ENCODE peak calls at places on chromosomes 11 and 22, in seven cellular contexts. J is OCI-M1; D is NCI-H1105 treated with DMSO at 0.1 percent for 48 hours; I is progenitor cell of endocrine pancreas; K is GM10248; F is activated CD8-positive, alpha-beta memory T cell treated with anti-CD3 and anti-CD28 coated beads for 4 hours; S is upper lobe of right lung. A is an unnamed sample.

GRCh38 chr22:35629406-35630234 is 12.5 kb upstream of the MB start:
- DNase-seq in K (peak; percentile 69), S (peak; percentile 66), D (no peak), I (no peak), F (peak; percentile 52), J (peak; percentile 73), A (peak; percentile 81)

GRCh38 chr11:122229078-122229477 is 113.1 kb upstream of the BLID start:
- DNase-seq in D (no peak), S (no peak), F (no peak), K (no peak), I (no peak), J (no peak), A (no peak)

GRCh38 chr11:113317297-113317696 is 2.9 kb downstream of the TTC12 start:
- DNase-seq in J (no peak), D (no peak), F (no peak), K (no peak), S (no peak), I (no peak), A (no peak)

GRCh38 chr11:87255589-87255988 is 217.9 kb downstream of the TMEM135 start:
- DNase-seq in D (no peak), K (no peak), F (no peak), S (no peak), I (no peak), J (peak; percentile 64), A (no peak)

GRCh38 chr11:61964941-61965282 is 2.5 kb downstream of the FTH1 start:
- DNase-seq in D (no peak), I (no peak), F (no peak), J (no peak), S (no peak), K (no peak), A (no peak)

GRCh38 chr11:70501026-70501901 is 102.9 kb downstream of the CTTN start:
- DNase-seq in F (no peak), D (no peak), K (no peak), I (no peak), J (no peak), S (peak; percentile 55), A (peak; percentile 36)

GRCh38 chr11:67465190-67465522 is 3.9 kb downstream of the TMEM134 start:
- DNase-seq in I (no peak), J (peak; percentile 40), S (no peak), F (no peak), D (no peak), K (no peak), A (no peak)

GRCh38 chr11:17744151-17744940 is 9.8 kb downstream of the KCNC1 start:
- DNase-seq in S (peak; percentile 34), D (no peak), I (no peak), J (no peak), F (no peak), K (no peak), A (no peak)

GRCh38 chr22:19991645-19992451 is 24.8 kb downstream of the ARVCF start:
- DNase-seq in D (no peak), F (no peak), I (no peak), J (no peak), K (no peak), S (no peak), A (no peak)

GRCh38 chr22:25899566-25899965 is 157.6 kb downstream of the MYO18B start:
- DNase-seq in F (no peak), D (no peak), S (no peak), K (no peak), I (no peak), J (no peak), A (no peak)

GRCh38 chr11:68978931-68979591 is 1.7 kb downstream of the MRGPRD start:
- DNase-seq in I (no peak), K (no peak), D (no peak), J (no peak), F (no peak), S (peak; percentile 61), A (peak; percentile 24)

GRCh38 chr11:69744435-69744834 is 30.7 kb downstream of the FGF4 start:
- DNase-seq in J (no peak), I (no peak), D (no peak), K (no peak), S (no peak), F (no peak), A (no peak)

GRCh38 chr22:24482586-24482985 is 12.5 kb upstream of the UPB1 start:
- DNase-seq in F (no peak), S (no peak), J (peak; percentile 89), I (no peak), D (peak; percentile 38), K (no peak), A (no peak)

GRCh38 chr11:63811522-63811921 is 1.7 kb upstream of the SPINDOC start:
- DNase-seq in K (no peak), D (no peak), F (no peak), S (no peak), J (no peak), I (no peak), A (no peak)

GRCh38 chr11:76706667-76707066 is 36.1 kb upstream of the LRRC32 start:
- DNase-seq in F (no peak), J (no peak), K (no peak), D (peak; percentile 31), S (no peak), I (no peak), A (no peak)

GRCh38 chr11:69836401-69836800 is 17.2 kb upstream of the FGF3 start:
- DNase-seq in F (no peak), J (no peak), K (no peak), D (no peak), I (no peak), S (peak; percentile 35), A (no peak)

GRCh38 chr22:49587421-49587820 is 240.3 kb downstream of the BRD1 start:
- DNase-seq in D (no peak), I (no peak), S (peak; percentile 53), F (no peak), K (no peak), J (no peak), A (no peak)

GRCh38 chr11:92627615-92628201 is 341.7 kb upstream of the MTNR1B start:
- DNase-seq in S (no peak), K (no peak), I (no peak), J (no peak), F (no peak), D (no peak), A (no peak)

GRCh38 chr11:7543302-7543701 is 29.5 kb downstream of the PPFIBP2 start:
- DNase-seq in S (no peak), K (no peak), I (no peak), D (no peak), J (no peak), F (no peak), A (no peak)

GRCh38 chr11:28697920-28698827 is 590.0 kb downstream of the METTL15 start:
- DNase-seq in K (peak; percentile 20), D (peak; percentile 37), F (no peak), I (peak; percentile 54), S (peak; percentile 62), J (peak; percentile 74), A (no peak)

GRCh38 chr11:99068832-99069231 is 48.1 kb downstream of the CNTN5 start:
- DNase-seq in K (no peak), S (no peak), D (no peak), J (peak; percentile 30), F (no peak), I (no peak), A (no peak)

GRCh38 chr11:65663634-65664200 is 1.0 kb upstream of the RELA start:
- DNase-seq in S (peak; percentile 80), D (peak; percentile 11), K (peak; percentile 57), I (no peak), J (peak; percentile 61), F (peak; percentile 25), A (peak; percentile 52)

GRCh38 chr11:5666396-5666780 is 18.5 kb downstream of the TRIM5 start:
- DNase-seq in D (no peak), F (no peak), K (no peak), S (no peak), J (no peak), I (no peak), A (no peak)

GRCh38 chr11:68939583-68940555 is 36.2 kb downstream of the IGHMBP2 start:
- DNase-seq in K (no peak), F (no peak), I (no peak), D (no peak), J (no peak), S (no peak), A (no peak)

GRCh38 chr11:62132689-62133293 is 9.0 kb downstream of the INCENP start:
- DNase-seq in I (no peak), D (no peak), J (no peak), K (no peak), F (no peak), S (no peak), A (no peak)

GRCh38 chr22:36860821-36861659 is at the start of gene NCF4:
- DNase-seq in K (peak; percentile 90), I (no peak), J (peak; percentile 95), F (no peak), S (peak; percentile 86), D (no peak), A (peak; percentile 95)

GRCh38 chr22:19546680-19547079 is 22.5 kb upstream of the CLDN5 start:
- DNase-seq in I (no peak), D (no peak), F (no peak), S (no peak), J (no peak), K (no peak), A (no peak)

GRCh38 chr11:109362059-109362458 is 59.9 kb upstream of the C11orf87 start:
- DNase-seq in J (no peak), F (no peak), D (no peak), K (no peak), I (no peak), S (no peak), A (no peak)

GRCh38 chr11:120546312-120547205 is 35.0 kb downstream of the GRIK4 start:
- DNase-seq in S (no peak), K (no peak), I (no peak), F (no peak), J (no peak), D (no peak), A (no peak)

GRCh38 chr11:65478411-65479183 is 20.2 kb upstream of the MALAT1 start:
- DNase-seq in S (peak; percentile 80), J (no peak), I (no peak), F (no peak), D (no peak), K (no peak), A (no peak)

GRCh38 chr11:16959528-16960100 is 54.6 kb downstream of the PLEKHA7 start:
- DNase-seq in S (no peak), F (no peak), K (no peak), D (peak; percentile 67), I (no peak), J (no peak), A (no peak)

GRCh38 chr11:15683528-15683927 is 568.8 kb downstream of the INSC start:
- DNase-seq in J (no peak), F (no peak), I (no peak), K (no peak), S (no peak), D (no peak), A (no peak)

GRCh38 chr11:117820071-117820470 is 4.5 kb downstream of the FXYD2 start:
- DNase-seq in J (no peak), K (no peak), S (no peak), D (peak; percentile 95), I (no peak), F (no peak), A (no peak)

GRCh38 chr11:31810779-31811647 is at the start of gene PAX6:
- DNase-seq in J (peak; percentile 94), F (no peak), D (peak; percentile 89), K (peak; percentile 72), I (no peak), S (no peak), A (peak; percentile 86)

GRCh38 chr11:65558785-65559509 is 788 bp upstream of the LTBP3 start:
- DNase-seq in J (no peak), K (no peak), S (no peak), I (no peak), F (no peak), D (no peak), A (no peak)

GRCh38 chr22:23840026-23840425 is 1.2 kb upstream of the DERL3 start:
- DNase-seq in K (no peak), J (no peak), S (no peak), F (no peak), D (no peak), I (no peak), A (no peak)

GRCh38 chr22:27372969-27373670 is 428.4 kb downstream of the MN1 start:
- DNase-seq in K (no peak), I (peak; percentile 72), S (peak; percentile 68), D (peak; percentile 57), J (no peak), F (no peak), A (no peak)

GRCh38 chr11:44528103-44528502 is 37.4 kb upstream of the CD82 start:
- DNase-seq in J (no peak), K (no peak), I (no peak), S (no peak), F (no peak), D (no peak), A (no peak)